ENCODE peak calls at places on chromosome 5, in ten cellular contexts. One of them, this sample, is unnamed.

GRCh38 chr5:180259260-180259611 is 32.6 kb downstream of the MAPK9 start:
- DNase-seq in amygdala: no peak
- DNase-seq in HS-5: no peak
- DNase-seq in ELR: peak; percentile 11
- DNase-seq in GM12865: no peak
- DNase-seq in HCT116: no peak
- DNase-seq in kidney: no peak
- DNase-seq in heart right ventricle: no peak
- DNase-seq in NCI-H1105 treated with DMSO at 0.1 percent for 48 hours: no peak
- DNase-seq in cardiac muscle cell: no peak
- DNase-seq in this sample: no peak

GRCh38 chr5:69136296-69136695 is 30.7 kb upstream of the CCNB1 start:
- DNase-seq in heart right ventricle: no peak
- DNase-seq in cardiac muscle cell: no peak
- DNase-seq in GM12865: peak; percentile 76
- DNase-seq in HCT116: no peak
- DNase-seq in ELR: no peak
- DNase-seq in amygdala: no peak
- DNase-seq in kidney: no peak
- DNase-seq in NCI-H1105 treated with DMSO at 0.1 percent for 48 hours: no peak
- DNase-seq in HS-5: no peak
- DNase-seq in this sample: no peak

GRCh38 chr5:152701305-152701704 is 296.2 kb upstream of the NMUR2 start:
- DNase-seq in NCI-H1105 treated with DMSO at 0.1 percent for 48 hours: no peak
- DNase-seq in HS-5: no peak
- DNase-seq in cardiac muscle cell: peak; percentile 20
- DNase-seq in HCT116: no peak
- DNase-seq in heart right ventricle: no peak
- DNase-seq in ELR: no peak
- DNase-seq in amygdala: no peak
- DNase-seq in kidney: no peak
- DNase-seq in GM12865: no peak
- DNase-seq in this sample: no peak

GRCh38 chr5:151023651-151024050 is 3.3 kb downstream of the GPX3 start:
- DNase-seq in HS-5: no peak
- DNase-seq in HCT116: no peak
- DNase-seq in ELR: peak; percentile 24
- DNase-seq in cardiac muscle cell: no peak
- DNase-seq in heart right ventricle: peak; percentile 70
- DNase-seq in NCI-H1105 treated with DMSO at 0.1 percent for 48 hours: no peak
- DNase-seq in GM12865: no peak
- DNase-seq in amygdala: no peak
- DNase-seq in kidney: no peak
- DNase-seq in this sample: peak; percentile 90

GRCh38 chr5:135138116-135138850 is 104.3 kb upstream of the PITX1 start:
- DNase-seq in amygdala: no peak
- DNase-seq in kidney: no peak
- DNase-seq in GM12865: no peak
- DNase-seq in HCT116: no peak
- DNase-seq in HS-5: no peak
- DNase-seq in cardiac muscle cell: no peak
- DNase-seq in heart right ventricle: no peak
- DNase-seq in ELR: peak; percentile 81
- DNase-seq in NCI-H1105 treated with DMSO at 0.1 percent for 48 hours: no peak
- DNase-seq in this sample: no peak

GRCh38 chr5:151810449-151810848 is 38.7 kb downstream of the G3BP1 start:
- DNase-seq in HCT116: no peak
- DNase-seq in GM12865: no peak
- DNase-seq in ELR: no peak
- DNase-seq in cardiac muscle cell: no peak
- DNase-seq in NCI-H1105 treated with DMSO at 0.1 percent for 48 hours: no peak
- DNase-seq in HS-5: no peak
- DNase-seq in amygdala: no peak
- DNase-seq in heart right ventricle: no peak
- DNase-seq in kidney: no peak
- DNase-seq in this sample: no peak

GRCh38 chr5:149979898-149980297 is 19.3 kb downstream of the SLC26A2 start:
- DNase-seq in cardiac muscle cell: no peak
- DNase-seq in HS-5: no peak
- DNase-seq in NCI-H1105 treated with DMSO at 0.1 percent for 48 hours: no peak
- DNase-seq in GM12865: no peak
- DNase-seq in heart right ventricle: no peak
- DNase-seq in kidney: no peak
- DNase-seq in amygdala: no peak
- DNase-seq in ELR: no peak
- DNase-seq in HCT116: no peak
- DNase-seq in this sample: no peak

GRCh38 chr5:89735108-89735507 is 674.4 kb downstream of the CETN3 start:
- DNase-seq in GM12865: no peak
- DNase-seq in HS-5: no peak
- DNase-seq in amygdala: no peak
- DNase-seq in cardiac muscle cell: no peak
- DNase-seq in ELR: no peak
- DNase-seq in heart right ventricle: no peak
- DNase-seq in HCT116: no peak
- DNase-seq in NCI-H1105 treated with DMSO at 0.1 percent for 48 hours: no peak
- DNase-seq in kidney: no peak
- DNase-seq in this sample: no peak

GRCh38 chr5:95872333-95873268 is 50.1 kb upstream of the GLRX start:
- DNase-seq in GM12865: no peak
- DNase-seq in HS-5: no peak
- DNase-seq in ELR: no peak
- DNase-seq in NCI-H1105 treated with DMSO at 0.1 percent for 48 hours: no peak
- DNase-seq in heart right ventricle: no peak
- DNase-seq in HCT116: no peak
- DNase-seq in cardiac muscle cell: no peak
- DNase-seq in kidney: no peak
- DNase-seq in amygdala: no peak
- DNase-seq in this sample: no peak

GRCh38 chr5:77679791-77680190 is 41.3 kb upstream of the OTP start:
- DNase-seq in HS-5: peak; percentile 60
- DNase-seq in ELR: peak; percentile 39
- DNase-seq in NCI-H1105 treated with DMSO at 0.1 percent for 48 hours: no peak
- DNase-seq in amygdala: no peak
- DNase-seq in HCT116: no peak
- DNase-seq in kidney: no peak
- DNase-seq in heart right ventricle: no peak
- DNase-seq in GM12865: no peak
- DNase-seq in cardiac muscle cell: no peak
- DNase-seq in this sample: no peak

GRCh38 chr5:81856948-81857928 is 106.3 kb upstream of the SSBP2 start:
- DNase-seq in HS-5: no peak
- DNase-seq in cardiac muscle cell: peak; percentile 60
- DNase-seq in GM12865: peak; percentile 39
- DNase-seq in kidney: peak; percentile 81
- DNase-seq in heart right ventricle: peak; percentile 83
- DNase-seq in NCI-H1105 treated with DMSO at 0.1 percent for 48 hours: peak; percentile 84
- DNase-seq in HCT116: no peak
- DNase-seq in amygdala: peak; percentile 73
- DNase-seq in ELR: peak; percentile 28
- DNase-seq in this sample: peak; percentile 94

GRCh38 chr5:125587631-125588030 is 835.6 kb upstream of the GRAMD2B start:
- DNase-seq in cardiac muscle cell: no peak
- DNase-seq in ELR: no peak
- DNase-seq in GM12865: no peak
- DNase-seq in amygdala: no peak
- DNase-seq in heart right ventricle: no peak
- DNase-seq in HCT116: no peak
- DNase-seq in NCI-H1105 treated with DMSO at 0.1 percent for 48 hours: no peak
- DNase-seq in HS-5: no peak
- DNase-seq in kidney: no peak
- DNase-seq in this sample: no peak

GRCh38 chr5:59786271-59786805 is 107.2 kb downstream of the PDE4D start:
- DNase-seq in HCT116: no peak
- DNase-seq in ELR: peak; percentile 97
- DNase-seq in NCI-H1105 treated with DMSO at 0.1 percent for 48 hours: no peak
- DNase-seq in heart right ventricle: no peak
- DNase-seq in cardiac muscle cell: no peak
- DNase-seq in kidney: no peak
- DNase-seq in GM12865: no peak
- DNase-seq in amygdala: no peak
- DNase-seq in HS-5: no peak
- DNase-seq in this sample: no peak

GRCh38 chr5:148806520-148806931 is 19.9 kb upstream of the ADRB2 start:
- DNase-seq in kidney: no peak
- DNase-seq in NCI-H1105 treated with DMSO at 0.1 percent for 48 hours: no peak
- DNase-seq in cardiac muscle cell: no peak
- DNase-seq in HCT116: no peak
- DNase-seq in ELR: peak; percentile 39
- DNase-seq in GM12865: no peak
- DNase-seq in heart right ventricle: no peak
- DNase-seq in amygdala: no peak
- DNase-seq in HS-5: no peak
- DNase-seq in this sample: no peak

GRCh38 chr5:130104895-130105684 is 200.8 kb downstream of the CHSY3 start:
- DNase-seq in ELR: no peak
- DNase-seq in amygdala: no peak
- DNase-seq in cardiac muscle cell: no peak
- DNase-seq in GM12865: no peak
- DNase-seq in HCT116: no peak
- DNase-seq in HS-5: peak; percentile 30
- DNase-seq in heart right ventricle: no peak
- DNase-seq in kidney: no peak
- DNase-seq in NCI-H1105 treated with DMSO at 0.1 percent for 48 hours: no peak
- DNase-seq in this sample: no peak

GRCh38 chr5:80186634-80187033 is 69.2 kb downstream of the SERINC5 start:
- DNase-seq in cardiac muscle cell: no peak
- DNase-seq in NCI-H1105 treated with DMSO at 0.1 percent for 48 hours: no peak
- DNase-seq in HS-5: no peak
- DNase-seq in HCT116: no peak
- DNase-seq in amygdala: no peak
- DNase-seq in GM12865: no peak
- DNase-seq in ELR: no peak
- DNase-seq in heart right ventricle: no peak
- DNase-seq in kidney: no peak
- DNase-seq in this sample: no peak

GRCh38 chr5:87411586-87412416 is 929 bp downstream of the CCNH start:
- DNase-seq in cardiac muscle cell: no peak
- DNase-seq in GM12865: peak; percentile 33
- DNase-seq in HCT116: peak; percentile 6
- DNase-seq in heart right ventricle: no peak
- DNase-seq in NCI-H1105 treated with DMSO at 0.1 percent for 48 hours: no peak
- DNase-seq in amygdala: no peak
- DNase-seq in ELR: peak; percentile 61
- DNase-seq in HS-5: no peak
- DNase-seq in kidney: no peak
- DNase-seq in this sample: peak; percentile 41

GRCh38 chr5:127770272-127770671 is 67.1 kb downstream of the CCDC192 start:
- DNase-seq in HS-5: no peak
- DNase-seq in amygdala: no peak
- DNase-seq in ELR: no peak
- DNase-seq in heart right ventricle: no peak
- DNase-seq in NCI-H1105 treated with DMSO at 0.1 percent for 48 hours: no peak
- DNase-seq in HCT116: no peak
- DNase-seq in GM12865: no peak
- DNase-seq in kidney: no peak
- DNase-seq in cardiac muscle cell: no peak
- DNase-seq in this sample: no peak

GRCh38 chr5:80884851-80885697 is 75.1 kb upstream of the RASGRF2 start:
- DNase-seq in HS-5: no peak
- DNase-seq in cardiac muscle cell: no peak
- DNase-seq in ELR: peak; percentile 70
- DNase-seq in kidney: no peak
- DNase-seq in NCI-H1105 treated with DMSO at 0.1 percent for 48 hours: no peak
- DNase-seq in GM12865: no peak
- DNase-seq in amygdala: no peak
- DNase-seq in heart right ventricle: no peak
- DNase-seq in HCT116: no peak
- DNase-seq in this sample: no peak

GRCh38 chr5:173884402-173885053 is 3.6 kb upstream of the CPEB4 start:
- DNase-seq in cardiac muscle cell: no peak
- DNase-seq in heart right ventricle: no peak
- DNase-seq in amygdala: no peak
- DNase-seq in NCI-H1105 treated with DMSO at 0.1 percent for 48 hours: no peak
- DNase-seq in HCT116: no peak
- DNase-seq in HS-5: no peak
- DNase-seq in kidney: no peak
- DNase-seq in GM12865: peak; percentile 82
- DNase-seq in ELR: no peak
- DNase-seq in this sample: no peak

GRCh38 chr5:91390268-91390667 is 7.2 kb upstream of the ARRDC3 start:
- DNase-seq in NCI-H1105 treated with DMSO at 0.1 percent for 48 hours: no peak
- DNase-seq in cardiac muscle cell: no peak
- DNase-seq in HS-5: no peak
- DNase-seq in ELR: no peak
- DNase-seq in heart right ventricle: no peak
- DNase-seq in amygdala: no peak
- DNase-seq in GM12865: no peak
- DNase-seq in HCT116: no peak
- DNase-seq in kidney: no peak
- DNase-seq in this sample: no peak

This sample was measured in right cardiac atrium.